ENCODE peak calls at places on chromosomes 7 and 10, in ten cellular contexts. Y, J, G, I, V, T, D, N, R and O are unnamed samples.

GRCh38 chr7:13057462-13058200 is 370.2 kb downstream of the ARL4A start:
- DNase-seq in Y (no peak), J (no peak), G (no peak), I (no peak), V (no peak), T (no peak), D (no peak), N (no peak), R (no peak), O (no peak)

GRCh38 chr10:72407471-72407870 is 52.8 kb upstream of the DNAJB12 start:
- DNase-seq in Y (no peak), J (no peak), G (no peak), I (no peak), V (no peak), T (no peak), D (no peak), N (no peak), R (no peak), O (no peak)

GRCh38 chr10:69962746-69963135 is 89.9 kb upstream of the MACROH2A2 start:
- DNase-seq in Y (no peak), J (no peak), G (no peak), I (no peak), V (no peak), T (no peak), D (no peak), N (no peak), R (no peak), O (no peak)

GRCh38 chr7:47759056-47759706 is 177.3 kb upstream of the TNS3 start:
- DNase-seq in Y (no peak), J (no peak), G (peak; percentile 14), I (no peak), V (no peak), T (no peak), D (no peak), N (no peak), R (no peak), O (no peak)

GRCh38 chr7:99677013-99677412 is 2.8 kb downstream of the CYP3A5 start:
- DNase-seq in Y (no peak), J (no peak), G (no peak), I (no peak), V (no peak), T (no peak), D (no peak), N (no peak), R (peak; percentile 3), O (no peak)

GRCh38 chr7:67758551-67758950 is 761.9 kb downstream of the TYW1 start:
- DNase-seq in Y (no peak), J (no peak), G (no peak), I (no peak), V (no peak), T (no peak), D (no peak), N (no peak), R (peak; percentile 5), O (no peak)

GRCh38 chr10:103849212-103849877 is 6.0 kb downstream of the SH3PXD2A start:
- DNase-seq in Y (no peak), J (no peak), G (no peak), I (no peak), V (no peak), T (no peak), D (no peak), N (no peak), R (no peak), O (no peak)

GRCh38 chr7:79553811-79554555 is 100.5 kb upstream of the MAGI2 start:
- DNase-seq in Y (no peak), J (no peak), G (peak; percentile 81), I (no peak), V (no peak), T (no peak), D (no peak), N (no peak), R (peak; percentile 14), O (peak; percentile 87)

GRCh38 chr7:127776776-127777390 is 124.9 kb downstream of the SND1 start:
- DNase-seq in Y (no peak), J (no peak), G (no peak), I (no peak), V (no peak), T (no peak), D (no peak), N (no peak), R (peak; percentile 93), O (no peak)

GRCh38 chr7:127782075-127782474 is 130.1 kb downstream of the SND1 start:
- DNase-seq in Y (no peak), J (no peak), G (no peak), I (no peak), V (no peak), T (no peak), D (no peak), N (no peak), R (no peak), O (no peak)

GRCh38 chr7:127783267-127783559 is 131.2 kb downstream of the SND1 start:
- DNase-seq in Y (no peak), J (no peak), G (no peak), I (no peak), V (no peak), T (no peak), D (no peak), N (no peak), R (no peak), O (no peak)

GRCh38 chr7:127782550-127783266 is 130.7 kb downstream of the SND1 start:
- DNase-seq in Y (no peak), J (no peak), G (no peak), I (no peak), V (no peak), T (no peak), D (no peak), N (no peak), R (peak; percentile 51), O (no peak)

GRCh38 chr7:127780489-127780888 is 128.5 kb downstream of the SND1 start:
- DNase-seq in Y (no peak), J (no peak), G (no peak), I (no peak), V (no peak), T (no peak), D (no peak), N (no peak), R (no peak), O (no peak)
- H3K27ac ChIP-seq in Y (no peak overlapping the region), J (no peak overlapping the region), G (no peak overlapping the region), I (no peak overlapping the region), V (no peak overlapping the region), T (no peak overlapping the region), D (no peak overlapping the region), N (no peak overlapping the region), R (no peak overlapping the region), O (no peak overlapping the region)

GRCh38 chr10:78653555-78653954 is 415.2 kb upstream of the ZMIZ1 start:
- DNase-seq in Y (no peak), J (no peak), G (no peak), I (no peak), V (no peak), T (no peak), D (no peak), N (no peak), R (no peak), O (no peak)

GRCh38 chr10:78648256-78648860 is 420.4 kb upstream of the ZMIZ1 start:
- DNase-seq in Y (no peak), J (no peak), G (peak; percentile 96), I (no peak), V (no peak), T (no peak), D (no peak), N (no peak), R (peak; percentile 79), O (no peak)

GRCh38 chr10:78650122-78650521 is 418.6 kb upstream of the ZMIZ1 start:
- DNase-seq in Y (no peak), J (no peak), G (peak; percentile 89), I (no peak), V (no peak), T (no peak), D (no peak), N (no peak), R (peak; percentile 19), O (no peak)

GRCh38 chr10:78651287-78651686 is 417.5 kb upstream of the ZMIZ1 start:
- DNase-seq in Y (no peak), J (no peak), G (peak; percentile 37), I (no peak), V (no peak), T (no peak), D (no peak), N (no peak), R (no peak), O (no peak)

GRCh38 chr10:78649429-78649828 is 419.3 kb upstream of the ZMIZ1 start:
- DNase-seq in Y (no peak), J (no peak), G (no peak), I (no peak), V (no peak), T (no peak), D (no peak), N (no peak), R (no peak), O (no peak)
- H3K27ac ChIP-seq in Y (no peak overlapping the region), J (no peak overlapping the region), G (no peak overlapping the region), I (no peak overlapping the region), V (no peak overlapping the region), T (no peak overlapping the region), D (no peak overlapping the region), N (no peak overlapping the region), R (no peak overlapping the region), O (no peak overlapping the region)

DNA sequence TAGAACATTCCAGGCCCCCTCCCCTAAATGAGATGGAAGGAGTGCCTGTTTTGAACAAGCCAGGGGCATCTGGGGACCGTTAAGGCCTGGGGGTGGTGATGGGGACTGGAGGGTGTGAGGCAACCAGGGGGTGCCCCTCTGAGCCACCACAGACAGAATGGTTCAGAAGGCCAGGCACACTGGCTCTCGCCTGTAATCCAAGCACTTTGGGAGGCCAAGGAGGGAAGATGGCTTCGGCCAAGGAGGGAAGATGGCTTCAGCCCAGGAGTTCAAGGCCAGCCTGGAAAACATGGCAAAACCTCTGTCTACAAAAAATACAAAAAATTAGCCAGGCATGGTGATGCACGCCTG is 173.2 kb upstream of the TNRC18 start:
- DNase-seq in Y (no peak), J (no peak), G (no peak), I (no peak), V (no peak), T (no peak), D (no peak), N (no peak), R (no peak), O (no peak)
- H3K27ac ChIP-seq in Y (no peak overlapping the region), J (peak overlapping the region; percentile 95), G (peak overlapping the region; percentile 93), I (no peak overlapping the region), V (peak overlapping the region; percentile 59), T (peak overlapping the region; percentile 39), D (no peak overlapping the region), N (peak overlapping the region; percentile 79), R (peak overlapping the region; percentile 84), O (peak overlapping the region; percentile 96)

GRCh38 chr7:137790828-137791227 is 55.9 kb downstream of the DGKI start:
- DNase-seq in Y (no peak), J (no peak), G (no peak), I (no peak), V (no peak), T (no peak), D (no peak), N (no peak), R (no peak), O (no peak)

GRCh38 chr7:137791947-137792346 is 54.8 kb downstream of the DGKI start:
- DNase-seq in Y (no peak), J (no peak), G (no peak), I (no peak), V (peak; percentile 37), T (no peak), D (no peak), N (no peak), R (no peak), O (no peak)

DNA sequence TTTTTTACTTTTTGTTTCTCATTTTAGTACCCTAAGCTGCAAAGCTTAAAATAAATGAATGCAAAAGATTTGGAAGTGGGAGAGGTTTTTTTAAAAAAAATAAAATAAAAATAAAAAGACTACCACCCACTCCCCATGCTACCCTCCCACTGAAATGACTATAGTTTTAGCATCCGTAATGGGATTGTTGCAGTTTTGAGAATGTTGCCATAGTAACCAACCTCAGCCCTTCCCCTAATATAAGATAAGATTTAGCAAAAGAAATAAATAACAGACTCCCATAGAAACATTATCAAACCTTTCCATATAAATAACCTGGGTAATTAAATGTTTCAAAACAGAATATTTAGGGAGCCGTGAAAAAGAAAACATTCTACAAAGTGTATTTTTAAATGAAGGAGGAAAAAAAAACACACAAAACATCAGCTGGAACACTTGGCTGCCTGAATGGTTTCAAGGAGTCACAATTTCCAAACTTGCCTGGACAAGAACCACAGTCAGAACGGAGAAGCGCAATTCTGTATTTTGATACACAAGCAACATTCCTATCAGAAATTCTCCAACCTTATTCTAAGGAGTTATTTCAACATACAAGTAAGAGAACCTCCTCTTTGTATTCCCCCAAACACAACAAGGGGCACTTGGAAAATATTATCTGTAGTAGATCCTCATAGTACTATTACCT is 57.4 kb downstream of the DGKI start:
- DNase-seq in Y (no peak), J (no peak), G (no peak), I (no peak), V (no peak), T (no peak), D (no peak), N (no peak), R (peak; percentile 41), O (no peak)
- H3K27ac ChIP-seq in Y (no peak overlapping the region), J (no peak overlapping the region), G (no peak overlapping the region), I (no peak overlapping the region), V (no peak overlapping the region), T (no peak overlapping the region), D (no peak overlapping the region), N (no peak overlapping the region), R (no peak overlapping the region), O (no peak overlapping the region)